ENCODE peak calls at places on chromosomes 13 and 19, in four cellular contexts. One of them, this sample, is unnamed.

GRCh38 chr13:42377640-42378382 is 105.9 kb downstream of the AKAP11 start:
- DNase-seq in stimulated activated CD8-positive, alpha-beta memory T cell treated with anti-CD3 and anti-CD28 coated beads, Interleukin-4, amount 100 ng/mL, for 24 hours: no peak
- DNase-seq in A673: no peak
- DNase-seq in AG04450: no peak
- DNase-seq in this sample: no peak

GRCh38 chr13:104614746-104615145 is 1548.5 kb upstream of the SLC10A2 start:
- DNase-seq in AG04450: no peak
- DNase-seq in stimulated activated CD8-positive, alpha-beta memory T cell treated with anti-CD3 and anti-CD28 coated beads, Interleukin-4, amount 100 ng/mL, for 24 hours: no peak
- DNase-seq in A673: no peak
- DNase-seq in this sample: no peak

GRCh38 chr13:103883152-103883551 is 816.9 kb upstream of the SLC10A2 start:
- DNase-seq in stimulated activated CD8-positive, alpha-beta memory T cell treated with anti-CD3 and anti-CD28 coated beads, Interleukin-4, amount 100 ng/mL, for 24 hours: no peak
- DNase-seq in AG04450: peak; percentile 89
- DNase-seq in A673: peak; percentile 76
- DNase-seq in this sample: peak; percentile 89

GRCh38 chr13:73991884-73992283 is 142.3 kb downstream of the KLF12 start:
- DNase-seq in A673: no peak
- DNase-seq in AG04450: no peak
- DNase-seq in stimulated activated CD8-positive, alpha-beta memory T cell treated with anti-CD3 and anti-CD28 coated beads, Interleukin-4, amount 100 ng/mL, for 24 hours: no peak
- DNase-seq in this sample: peak; percentile 35

GRCh38 chr19:6020972-6021805 is 43.2 kb upstream of the RANBP3 start:
- DNase-seq in A673: no peak
- DNase-seq in AG04450: no peak
- DNase-seq in stimulated activated CD8-positive, alpha-beta memory T cell treated with anti-CD3 and anti-CD28 coated beads, Interleukin-4, amount 100 ng/mL, for 24 hours: no peak
- DNase-seq in this sample: no peak

GRCh38 chr19:3512562-3512961 is 6.5 kb downstream of the FZR1 start:
- DNase-seq in AG04450: no peak
- DNase-seq in stimulated activated CD8-positive, alpha-beta memory T cell treated with anti-CD3 and anti-CD28 coated beads, Interleukin-4, amount 100 ng/mL, for 24 hours: no peak
- DNase-seq in A673: no peak
- DNase-seq in this sample: no peak

GRCh38 chr13:29129616-29130015 is 309.5 kb downstream of the MTUS2 start:
- DNase-seq in A673: no peak
- DNase-seq in AG04450: no peak
- DNase-seq in stimulated activated CD8-positive, alpha-beta memory T cell treated with anti-CD3 and anti-CD28 coated beads, Interleukin-4, amount 100 ng/mL, for 24 hours: no peak
- DNase-seq in this sample: no peak

GRCh38 chr19:38044267-38045111 is 137.5 kb downstream of the SIPA1L3 start:
- DNase-seq in stimulated activated CD8-positive, alpha-beta memory T cell treated with anti-CD3 and anti-CD28 coated beads, Interleukin-4, amount 100 ng/mL, for 24 hours: no peak
- DNase-seq in AG04450: no peak
- DNase-seq in A673: no peak
- DNase-seq in this sample: no peak

GRCh38 chr19:44587863-44588752 is 25.3 kb upstream of the IGSF23 start:
- DNase-seq in stimulated activated CD8-positive, alpha-beta memory T cell treated with anti-CD3 and anti-CD28 coated beads, Interleukin-4, amount 100 ng/mL, for 24 hours: no peak
- DNase-seq in A673: peak; percentile 68
- DNase-seq in AG04450: peak; percentile 86
- DNase-seq in this sample: no peak

GRCh38 chr19:57672466-57672865 is 3.7 kb downstream of the ZSCAN4 start:
- DNase-seq in stimulated activated CD8-positive, alpha-beta memory T cell treated with anti-CD3 and anti-CD28 coated beads, Interleukin-4, amount 100 ng/mL, for 24 hours: no peak
- DNase-seq in AG04450: no peak
- DNase-seq in A673: no peak
- DNase-seq in this sample: no peak

GRCh38 chr19:48424694-48425219 is 21.0 kb upstream of the GRWD1 start:
- DNase-seq in AG04450: no peak
- DNase-seq in A673: peak; percentile 75
- DNase-seq in stimulated activated CD8-positive, alpha-beta memory T cell treated with anti-CD3 and anti-CD28 coated beads, Interleukin-4, amount 100 ng/mL, for 24 hours: no peak
- DNase-seq in this sample: peak; percentile 40

GRCh38 chr19:7831452-7831851 is 1.4 kb downstream of the EVI5L start:
- DNase-seq in AG04450: no peak
- DNase-seq in A673: peak; percentile 26
- DNase-seq in stimulated activated CD8-positive, alpha-beta memory T cell treated with anti-CD3 and anti-CD28 coated beads, Interleukin-4, amount 100 ng/mL, for 24 hours: no peak
- DNase-seq in this sample: no peak

GRCh38 chr13:48731957-48732569 is 78.3 kb downstream of the CYSLTR2 start:
- DNase-seq in AG04450: no peak
- DNase-seq in A673: peak; percentile 67
- DNase-seq in stimulated activated CD8-positive, alpha-beta memory T cell treated with anti-CD3 and anti-CD28 coated beads, Interleukin-4, amount 100 ng/mL, for 24 hours: peak; percentile 42
- DNase-seq in this sample: peak; percentile 60

GRCh38 chr13:93603043-93603442 is 376.4 kb downstream of the GPC6 start:
- DNase-seq in A673: peak; percentile 53
- DNase-seq in AG04450: peak; percentile 30
- DNase-seq in stimulated activated CD8-positive, alpha-beta memory T cell treated with anti-CD3 and anti-CD28 coated beads, Interleukin-4, amount 100 ng/mL, for 24 hours: no peak
- DNase-seq in this sample: peak; percentile 29

GRCh38 chr19:719636-720377 is 11.1 kb downstream of the PALM start:
- DNase-seq in A673: no peak
- DNase-seq in stimulated activated CD8-positive, alpha-beta memory T cell treated with anti-CD3 and anti-CD28 coated beads, Interleukin-4, amount 100 ng/mL, for 24 hours: no peak
- DNase-seq in AG04450: no peak
- DNase-seq in this sample: no peak

GRCh38 chr13:35484384-35484783 is 7.9 kb upstream of the MAB21L1 start:
- DNase-seq in AG04450: no peak
- DNase-seq in stimulated activated CD8-positive, alpha-beta memory T cell treated with anti-CD3 and anti-CD28 coated beads, Interleukin-4, amount 100 ng/mL, for 24 hours: no peak
- DNase-seq in A673: no peak
- DNase-seq in this sample: peak; percentile 64

GRCh38 chr19:2553510-2553909 is 77.6 kb downstream of the GADD45B start:
- DNase-seq in stimulated activated CD8-positive, alpha-beta memory T cell treated with anti-CD3 and anti-CD28 coated beads, Interleukin-4, amount 100 ng/mL, for 24 hours: no peak
- DNase-seq in AG04450: no peak
- DNase-seq in A673: no peak
- DNase-seq in this sample: no peak

GRCh38 chr13:47875206-47875605 is 125.9 kb downstream of the SUCLA2 start:
- DNase-seq in A673: no peak
- DNase-seq in stimulated activated CD8-positive, alpha-beta memory T cell treated with anti-CD3 and anti-CD28 coated beads, Interleukin-4, amount 100 ng/mL, for 24 hours: no peak
- DNase-seq in AG04450: no peak
- DNase-seq in this sample: no peak

GRCh38 chr13:108463365-108463764 is 166.0 kb upstream of the MYO16 start:
- DNase-seq in A673: peak; percentile 18
- DNase-seq in stimulated activated CD8-positive, alpha-beta memory T cell treated with anti-CD3 and anti-CD28 coated beads, Interleukin-4, amount 100 ng/mL, for 24 hours: no peak
- DNase-seq in AG04450: peak; percentile 62
- DNase-seq in this sample: no peak

GRCh38 chr19:17581211-17581874 is 25.9 kb downstream of the COLGALT1 start:
- DNase-seq in AG04450: no peak
- DNase-seq in stimulated activated CD8-positive, alpha-beta memory T cell treated with anti-CD3 and anti-CD28 coated beads, Interleukin-4, amount 100 ng/mL, for 24 hours: no peak
- DNase-seq in A673: no peak
- DNase-seq in this sample: no peak

GRCh38 chr13:55013051-55013450 is 1984.4 kb downstream of the OLFM4 start:
- DNase-seq in stimulated activated CD8-positive, alpha-beta memory T cell treated with anti-CD3 and anti-CD28 coated beads, Interleukin-4, amount 100 ng/mL, for 24 hours: no peak
- DNase-seq in AG04450: no peak
- DNase-seq in A673: no peak
- DNase-seq in this sample: peak; percentile 90

GRCh38 chr19:44741258-44741731 is 7.2 kb upstream of the BCL3 start:
- DNase-seq in AG04450: no peak
- DNase-seq in A673: no peak
- DNase-seq in stimulated activated CD8-positive, alpha-beta memory T cell treated with anti-CD3 and anti-CD28 coated beads, Interleukin-4, amount 100 ng/mL, for 24 hours: no peak
- DNase-seq in this sample: no peak

GRCh38 chr13:95588721-95589120 is 36.2 kb downstream of the CLDN10 start:
- DNase-seq in AG04450: no peak
- DNase-seq in A673: no peak
- DNase-seq in stimulated activated CD8-positive, alpha-beta memory T cell treated with anti-CD3 and anti-CD28 coated beads, Interleukin-4, amount 100 ng/mL, for 24 hours: no peak
- DNase-seq in this sample: no peak

GRCh38 chr13:104460553-104460952 is 1394.3 kb upstream of the SLC10A2 start:
- DNase-seq in AG04450: no peak
- DNase-seq in A673: no peak
- DNase-seq in stimulated activated CD8-positive, alpha-beta memory T cell treated with anti-CD3 and anti-CD28 coated beads, Interleukin-4, amount 100 ng/mL, for 24 hours: no peak
- DNase-seq in this sample: no peak

GRCh38 chr13:73200432-73200831 is 141.6 kb downstream of the KLF5 start:
- DNase-seq in AG04450: no peak
- DNase-seq in stimulated activated CD8-positive, alpha-beta memory T cell treated with anti-CD3 and anti-CD28 coated beads, Interleukin-4, amount 100 ng/mL, for 24 hours: no peak
- DNase-seq in A673: no peak
- DNase-seq in this sample: no peak

GRCh38 chr13:20128459-20128927 is 32.4 kb downstream of the GJA3 start:
- DNase-seq in AG04450: no peak
- DNase-seq in A673: no peak
- DNase-seq in stimulated activated CD8-positive, alpha-beta memory T cell treated with anti-CD3 and anti-CD28 coated beads, Interleukin-4, amount 100 ng/mL, for 24 hours: no peak
- DNase-seq in this sample: no peak

GRCh38 chr19:55106591-55106990 is 10.8 kb downstream of the PPP1R12C start:
- DNase-seq in AG04450: no peak
- DNase-seq in stimulated activated CD8-positive, alpha-beta memory T cell treated with anti-CD3 and anti-CD28 coated beads, Interleukin-4, amount 100 ng/mL, for 24 hours: no peak
- DNase-seq in A673: no peak
- DNase-seq in this sample: no peak

GRCh38 chr19:38319421-38320258 is at the start of gene KCNK6:
- DNase-seq in A673: no peak
- DNase-seq in AG04450: no peak
- DNase-seq in stimulated activated CD8-positive, alpha-beta memory T cell treated with anti-CD3 and anti-CD28 coated beads, Interleukin-4, amount 100 ng/mL, for 24 hours: peak; percentile 49
- DNase-seq in this sample: peak; percentile 57

This sample was measured in SJCRH30.